ENCODE peak calls at places on chromosomes 7 and 10, in eight cellular contexts. One of them, this sample, is unnamed.
A peak's percentile ranks its signal among the peaks of the same experiment; 100 is the strongest.

GRCh38 chr7:64832136-64832535 is 37.9 kb downstream of the ZNF138 start:
- DNase-seq in brain microvascular endothelial cell: no peak
- DNase-seq in colonic mucosa: no peak
- DNase-seq in tibial nerve: no peak
- DNase-seq in esophagus squamous epithelium: no peak
- DNase-seq in stomach: no peak
- DNase-seq in right atrium auricular region: no peak
- DNase-seq in aorta: no peak
- DNase-seq in this sample: no peak

GRCh38 chr10:92240289-92241157 is 50.4 kb downstream of the CPEB3 start:
- DNase-seq in brain microvascular endothelial cell: peak; percentile 72
- DNase-seq in colonic mucosa: peak; percentile 86
- DNase-seq in tibial nerve: peak; percentile 37
- DNase-seq in esophagus squamous epithelium: no peak
- DNase-seq in stomach: peak; percentile 70
- DNase-seq in right atrium auricular region: peak; percentile 76
- DNase-seq in aorta: no peak
- DNase-seq in this sample: peak; percentile 81

GRCh38 chr7:18352339-18353255 is 143.0 kb upstream of the HDAC9 start:
- DNase-seq in brain microvascular endothelial cell: peak; percentile 57
- DNase-seq in colonic mucosa: peak; percentile 32
- DNase-seq in tibial nerve: no peak
- DNase-seq in esophagus squamous epithelium: no peak
- DNase-seq in stomach: peak; percentile 47
- DNase-seq in right atrium auricular region: no peak
- DNase-seq in aorta: no peak
- DNase-seq in this sample: no peak

GRCh38 chr7:43444711-43445578 is 138.0 kb upstream of the STK17A start:
- DNase-seq in brain microvascular endothelial cell: no peak
- DNase-seq in colonic mucosa: no peak
- DNase-seq in tibial nerve: no peak
- DNase-seq in esophagus squamous epithelium: no peak
- DNase-seq in stomach: no peak
- DNase-seq in right atrium auricular region: no peak
- DNase-seq in aorta: peak; percentile 61
- DNase-seq in this sample: no peak

GRCh38 chr7:3260425-3260762 is 40.7 kb upstream of the SDK1 start:
- DNase-seq in brain microvascular endothelial cell: no peak
- DNase-seq in colonic mucosa: no peak
- DNase-seq in tibial nerve: no peak
- DNase-seq in esophagus squamous epithelium: no peak
- DNase-seq in stomach: no peak
- DNase-seq in right atrium auricular region: no peak
- DNase-seq in aorta: no peak
- DNase-seq in this sample: no peak

GRCh38 chr10:63071145-63071544 is 62.0 kb upstream of the NRBF2 start:
- DNase-seq in brain microvascular endothelial cell: no peak
- DNase-seq in colonic mucosa: no peak
- DNase-seq in tibial nerve: no peak
- DNase-seq in esophagus squamous epithelium: no peak
- DNase-seq in stomach: peak; percentile 33
- DNase-seq in right atrium auricular region: no peak
- DNase-seq in aorta: no peak
- DNase-seq in this sample: no peak

GRCh38 chr10:114489521-114490310 is 85.4 kb upstream of the AFAP1L2 start:
- DNase-seq in brain microvascular endothelial cell: no peak
- DNase-seq in colonic mucosa: no peak
- DNase-seq in tibial nerve: no peak
- DNase-seq in esophagus squamous epithelium: no peak
- DNase-seq in stomach: no peak
- DNase-seq in right atrium auricular region: no peak
- DNase-seq in aorta: no peak
- DNase-seq in this sample: no peak

GRCh38 chr10:107159871-107160270 is 4.6 kb downstream of the SORCS1 start:
- DNase-seq in brain microvascular endothelial cell: no peak
- DNase-seq in colonic mucosa: no peak
- DNase-seq in tibial nerve: no peak
- DNase-seq in esophagus squamous epithelium: no peak
- DNase-seq in stomach: no peak
- DNase-seq in right atrium auricular region: no peak
- DNase-seq in aorta: no peak
- DNase-seq in this sample: no peak

GRCh38 chr10:84244651-84245270 is at the start of gene RGR:
- DNase-seq in brain microvascular endothelial cell: no peak
- DNase-seq in colonic mucosa: no peak
- DNase-seq in tibial nerve: peak; percentile 26
- DNase-seq in esophagus squamous epithelium: no peak
- DNase-seq in stomach: no peak
- DNase-seq in right atrium auricular region: peak; percentile 70
- DNase-seq in aorta: no peak
- DNase-seq in this sample: peak; percentile 37

GRCh38 chr10:29773675-29774091 is 138.9 kb upstream of the SVIL start:
- DNase-seq in brain microvascular endothelial cell: no peak
- DNase-seq in colonic mucosa: no peak
- DNase-seq in tibial nerve: no peak
- DNase-seq in esophagus squamous epithelium: no peak
- DNase-seq in stomach: no peak
- DNase-seq in right atrium auricular region: no peak
- DNase-seq in aorta: no peak
- DNase-seq in this sample: no peak

GRCh38 chr7:2040201-2040892 is 192.4 kb downstream of the MAD1L1 start:
- DNase-seq in brain microvascular endothelial cell: no peak
- DNase-seq in colonic mucosa: no peak
- DNase-seq in tibial nerve: no peak
- DNase-seq in esophagus squamous epithelium: no peak
- DNase-seq in stomach: no peak
- DNase-seq in right atrium auricular region: no peak
- DNase-seq in aorta: peak; percentile 62
- DNase-seq in this sample: no peak

GRCh38 chr10:108616559-108617285 is 1306.6 kb downstream of the XPNPEP1 start:
- DNase-seq in brain microvascular endothelial cell: no peak
- DNase-seq in colonic mucosa: no peak
- DNase-seq in tibial nerve: no peak
- DNase-seq in esophagus squamous epithelium: no peak
- DNase-seq in stomach: no peak
- DNase-seq in right atrium auricular region: no peak
- DNase-seq in aorta: no peak
- DNase-seq in this sample: no peak

GRCh38 chr10:132167041-132167674 is 19.6 kb upstream of the DPYSL4 start:
- DNase-seq in brain microvascular endothelial cell: no peak
- DNase-seq in colonic mucosa: no peak
- DNase-seq in tibial nerve: no peak
- DNase-seq in esophagus squamous epithelium: no peak
- DNase-seq in stomach: no peak
- DNase-seq in right atrium auricular region: no peak
- DNase-seq in aorta: peak; percentile 57
- DNase-seq in this sample: no peak

GRCh38 chr10:114346176-114347031 is 57.9 kb downstream of the AFAP1L2 start:
- DNase-seq in brain microvascular endothelial cell: no peak
- DNase-seq in colonic mucosa: no peak
- DNase-seq in tibial nerve: no peak
- DNase-seq in esophagus squamous epithelium: no peak
- DNase-seq in stomach: no peak
- DNase-seq in right atrium auricular region: no peak
- DNase-seq in aorta: no peak
- DNase-seq in this sample: no peak

DNA sequence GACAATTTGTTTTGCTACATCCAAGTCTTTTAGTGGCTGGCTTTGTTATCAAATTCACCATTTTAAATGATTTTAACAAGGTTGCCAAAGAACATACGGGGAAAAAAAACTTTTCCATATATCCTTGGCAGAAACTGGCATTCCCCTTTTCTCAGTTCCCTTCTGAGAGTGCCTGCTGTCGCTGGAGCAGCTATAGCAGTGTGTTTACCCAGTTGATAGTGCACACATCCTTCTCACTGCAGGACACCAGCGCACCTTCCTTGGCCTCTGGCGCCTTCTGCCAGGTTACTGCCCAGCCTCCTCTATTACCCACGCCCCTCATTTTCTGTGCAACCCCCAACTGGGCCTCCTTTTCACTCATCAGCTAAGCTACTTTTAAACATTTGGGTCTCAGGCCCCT is 94.1 kb downstream of the ALOX5 start:
- DNase-seq in brain microvascular endothelial cell: no peak
- DNase-seq in colonic mucosa: no peak
- DNase-seq in tibial nerve: no peak
- DNase-seq in esophagus squamous epithelium: no peak
- DNase-seq in stomach: no peak
- DNase-seq in right atrium auricular region: no peak
- DNase-seq in aorta: no peak
- DNase-seq in this sample: no peak
- H3K27me3 ChIP-seq in brain microvascular endothelial cell: no peaks in the 10 kb centered on the region
- H3K27me3 ChIP-seq in colonic mucosa: no peaks in the 10 kb centered on the region
- H3K27me3 ChIP-seq in tibial nerve: no peaks in the 10 kb centered on the region
- H3K27me3 ChIP-seq in esophagus squamous epithelium: no peaks in the 10 kb centered on the region
- H3K27me3 ChIP-seq in stomach: no peaks in the 10 kb centered on the region
- H3K27me3 ChIP-seq in right atrium auricular region: no peaks in the 10 kb centered on the region
- H3K27me3 ChIP-seq in aorta: no peaks in the 10 kb centered on the region
- H3K27me3 ChIP-seq in this sample: no peaks in the 10 kb centered on the region

GRCh38 chr7:106256137-106256536 is 28.6 kb downstream of the NAMPT start:
- DNase-seq in brain microvascular endothelial cell: no peak
- DNase-seq in colonic mucosa: no peak
- DNase-seq in tibial nerve: no peak
- DNase-seq in esophagus squamous epithelium: no peak
- DNase-seq in stomach: no peak
- DNase-seq in right atrium auricular region: no peak
- DNase-seq in aorta: no peak
- DNase-seq in this sample: no peak

GRCh38 chr7:106249488-106249887 is 35.3 kb downstream of the NAMPT start:
- DNase-seq in brain microvascular endothelial cell: no peak
- DNase-seq in colonic mucosa: no peak
- DNase-seq in tibial nerve: no peak
- DNase-seq in esophagus squamous epithelium: no peak
- DNase-seq in stomach: no peak
- DNase-seq in right atrium auricular region: no peak
- DNase-seq in aorta: no peak
- DNase-seq in this sample: no peak

GRCh38 chr7:106254525-106255128 is 30.2 kb downstream of the NAMPT start:
- DNase-seq in brain microvascular endothelial cell: no peak
- DNase-seq in colonic mucosa: no peak
- DNase-seq in tibial nerve: no peak
- DNase-seq in esophagus squamous epithelium: no peak
- DNase-seq in stomach: no peak
- DNase-seq in right atrium auricular region: no peak
- DNase-seq in aorta: no peak
- DNase-seq in this sample: no peak

GRCh38 chr7:106255246-106255645 is 29.5 kb downstream of the NAMPT start:
- DNase-seq in brain microvascular endothelial cell: no peak
- DNase-seq in colonic mucosa: no peak
- DNase-seq in tibial nerve: no peak
- DNase-seq in esophagus squamous epithelium: no peak
- DNase-seq in stomach: no peak
- DNase-seq in right atrium auricular region: no peak
- DNase-seq in aorta: no peak
- DNase-seq in this sample: no peak

DNA sequence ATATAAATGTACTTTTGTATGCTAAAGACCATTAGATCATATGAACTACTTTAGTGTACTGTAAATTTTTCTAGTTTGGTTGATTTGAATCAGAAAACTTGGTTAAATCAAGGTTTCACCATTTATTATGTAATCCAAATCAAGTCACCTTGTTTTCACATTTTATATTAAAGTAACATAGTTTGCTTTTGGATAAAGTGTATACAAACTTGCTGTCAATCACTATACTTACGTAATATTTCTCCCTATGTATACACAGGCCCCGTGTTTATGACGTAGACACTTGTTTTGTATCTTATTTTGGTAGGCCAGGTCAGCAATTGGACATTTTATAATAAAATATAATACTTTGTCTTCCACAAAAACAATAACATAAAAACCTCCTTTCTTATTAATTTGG is 32.2 kb downstream of the NAMPT start:
- DNase-seq in brain microvascular endothelial cell: no peak
- DNase-seq in colonic mucosa: no peak
- DNase-seq in tibial nerve: no peak
- DNase-seq in esophagus squamous epithelium: no peak
- DNase-seq in stomach: no peak
- DNase-seq in right atrium auricular region: no peak
- DNase-seq in aorta: no peak
- DNase-seq in this sample: no peak
- H3K4me3 ChIP-seq in brain microvascular endothelial cell: no peak overlapping the region
- H3K4me3 ChIP-seq in colonic mucosa: no peak overlapping the region
- H3K4me3 ChIP-seq in tibial nerve: no peak overlapping the region
- H3K4me3 ChIP-seq in esophagus squamous epithelium: no peak overlapping the region
- H3K4me3 ChIP-seq in stomach: no peak overlapping the region
- H3K4me3 ChIP-seq in right atrium auricular region: no peak overlapping the region
- H3K4me3 ChIP-seq in aorta: no peak overlapping the region
- H3K4me3 ChIP-seq in this sample: no peak overlapping the region

DNA sequence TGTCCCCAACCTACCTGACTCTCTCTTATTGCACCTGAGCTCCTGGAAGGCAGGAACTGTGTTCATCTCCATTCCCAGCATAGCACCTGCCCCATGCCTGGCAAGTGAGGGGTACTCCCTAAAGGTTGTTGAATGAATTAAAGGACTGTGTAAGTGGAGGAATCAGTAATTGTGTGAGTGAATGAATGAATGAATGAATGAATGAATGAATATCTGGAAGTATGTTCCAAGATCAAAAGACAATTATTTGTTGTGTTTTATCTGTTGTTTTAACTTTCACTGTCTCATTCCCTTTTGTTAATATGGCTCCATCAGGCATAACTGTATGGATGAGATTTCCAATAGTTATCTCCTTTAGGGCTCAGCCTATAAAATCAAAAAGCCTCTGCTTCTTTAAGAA is 4.0 kb downstream of the WIPF3 start:
- DNase-seq in brain microvascular endothelial cell: no peak
- DNase-seq in colonic mucosa: no peak
- DNase-seq in tibial nerve: no peak
- DNase-seq in esophagus squamous epithelium: no peak
- DNase-seq in stomach: no peak
- DNase-seq in right atrium auricular region: no peak
- DNase-seq in aorta: no peak
- DNase-seq in this sample: no peak
- H3K27me3 ChIP-seq in brain microvascular endothelial cell: peaks cover 54% of the 10 kb centered on the region
- H3K27me3 ChIP-seq in colonic mucosa: peaks cover 18% of the 10 kb centered on the region
- H3K27me3 ChIP-seq in tibial nerve: peaks cover 26% of the 10 kb centered on the region
- H3K27me3 ChIP-seq in esophagus squamous epithelium: peaks cover 90% of the 10 kb centered on the region
- H3K27me3 ChIP-seq in stomach: no peaks in the 10 kb centered on the region
- H3K27me3 ChIP-seq in right atrium auricular region: no peaks in the 10 kb centered on the region
- H3K27me3 ChIP-seq in aorta: peaks cover 1% of the 10 kb centered on the region
- H3K27me3 ChIP-seq in this sample: no peaks in the 10 kb centered on the region

DNA sequence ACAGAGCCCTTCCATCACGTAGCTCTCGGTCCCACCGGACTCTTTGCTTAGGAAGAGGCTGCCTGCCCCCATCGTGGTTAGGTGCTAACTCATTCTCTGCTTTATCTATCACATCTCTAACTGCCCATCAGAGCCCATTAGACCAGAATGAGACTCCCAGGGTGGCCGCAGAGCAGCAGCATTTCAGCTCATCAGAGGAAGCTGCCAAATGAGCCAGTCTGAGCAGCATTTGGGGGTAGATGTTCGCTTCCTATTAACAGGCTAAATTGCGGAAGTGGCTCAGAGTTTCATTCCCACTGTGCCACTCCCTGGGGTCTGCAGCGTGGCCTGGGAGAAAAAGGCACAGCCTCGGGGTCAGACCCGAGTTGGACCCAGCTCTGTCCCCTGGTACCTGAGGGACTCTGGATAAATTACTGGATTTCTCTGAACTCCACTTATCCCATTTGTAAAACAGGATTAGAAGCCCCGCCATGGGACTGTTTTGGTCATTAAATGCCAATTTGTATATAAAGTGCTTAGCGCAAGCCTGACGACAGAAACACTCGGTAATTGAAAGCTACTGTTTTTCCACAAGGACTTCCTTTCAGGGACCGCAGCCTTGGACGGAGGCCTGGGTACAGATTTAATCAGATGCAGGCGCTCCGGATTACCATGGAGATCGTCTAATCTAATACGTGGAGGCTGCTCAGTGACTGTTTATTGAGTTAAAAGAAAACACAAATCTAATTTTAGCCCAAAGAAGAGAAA is 73.7 kb upstream of the PRLHR start:
- DNase-seq in brain microvascular endothelial cell: peak; percentile 77
- DNase-seq in colonic mucosa: no peak
- DNase-seq in tibial nerve: no peak
- DNase-seq in esophagus squamous epithelium: no peak
- DNase-seq in stomach: no peak
- DNase-seq in right atrium auricular region: no peak
- DNase-seq in aorta: no peak
- DNase-seq in this sample: no peak
- H3K4me3 ChIP-seq in brain microvascular endothelial cell: no peak overlapping the region
- H3K4me3 ChIP-seq in colonic mucosa: no peak overlapping the region
- H3K4me3 ChIP-seq in tibial nerve: peak overlapping the region; percentile 22
- H3K4me3 ChIP-seq in esophagus squamous epithelium: no peak overlapping the region
- H3K4me3 ChIP-seq in stomach: no peak overlapping the region
- H3K4me3 ChIP-seq in right atrium auricular region: no peak overlapping the region
- H3K4me3 ChIP-seq in aorta: no peak overlapping the region
- H3K4me3 ChIP-seq in this sample: no peak overlapping the region